ENCODE peak calls at places on chromosome 12, in seven cellular contexts. Y is NCI-H1105, I is adipocyte, Z is AG20443, Q is NCI-H774, T is NCI-H446, S is tibial nerve. E is an unnamed sample.

GRCh38 chr12:32532951-32533350 is 133.6 kb downstream of the FGD4 start:
- DNase-seq in Y (no peak), I (no peak), Z (no peak), Q (no peak), T (no peak), S (no peak), E (no peak)

GRCh38 chr12:117733292-117733805 is 235.4 kb downstream of the KSR2 start:
- DNase-seq in Y (no peak), I (no peak), Z (no peak), Q (no peak), T (no peak), S (no peak), E (no peak)

GRCh38 chr12:131589966-131590365 is 120.9 kb upstream of the SFSWAP start:
- DNase-seq in Y (no peak), I (no peak), Z (no peak), Q (no peak), T (no peak), S (no peak), E (no peak)

GRCh38 chr12:99386907-99387306 is 260.6 kb upstream of the GARIN6 start:
- DNase-seq in Y (no peak), I (peak), Z (no peak), Q (no peak), T (no peak), S (no peak), E (no peak)

GRCh38 chr12:53160673-53161072 is 19.8 kb upstream of the ZNF740 start:
- DNase-seq in Y (no peak), I (no peak), Z (no peak), Q (no peak), T (no peak), S (no peak), E (no peak)

GRCh38 chr12:26651566-26652188 is 181.3 kb downstream of the ITPR2 start:
- DNase-seq in Y (peak), I (peak), Z (peak), Q (peak), T (peak), S (no peak), E (peak)

GRCh38 chr12:108568653-108569154 is 6.3 kb downstream of the ISCU start:
- DNase-seq in Y (no peak), I (no peak), Z (no peak), Q (no peak), T (no peak), S (no peak), E (no peak)

GRCh38 chr12:12267801-12268200 is 957 bp upstream of the LRP6 start:
- DNase-seq in Y (peak), I (no peak), Z (no peak), Q (no peak), T (no peak), S (no peak), E (no peak)

GRCh38 chr12:92503977-92504966 is 198.5 kb upstream of the PLEKHG7 start:
- DNase-seq in Y (peak), I (no peak), Z (no peak), Q (peak), T (peak), S (peak), E (no peak)

GRCh38 chr12:97465012-97465345 is 2.4 kb downstream of the RMST start:
- DNase-seq in Y (peak), I (no peak), Z (no peak), Q (no peak), T (no peak), S (no peak), E (no peak)

GRCh38 chr12:85273411-85274075 is 6.5 kb upstream of the ALX1 start:
- DNase-seq in Y (no peak), I (no peak), Z (no peak), Q (no peak), T (no peak), S (no peak), E (no peak)

GRCh38 chr12:27334052-27334720 is 1.6 kb downstream of the BMAL2 start:
- DNase-seq in Y (no peak), I (no peak), Z (no peak), Q (no peak), T (no peak), S (no peak), E (no peak)

GRCh38 chr12:94032368-94032767 is 116.0 kb upstream of the PLXNC1 start:
- DNase-seq in Y (no peak), I (no peak), Z (no peak), Q (no peak), T (no peak), S (no peak), E (no peak)

GRCh38 chr12:68633614-68634558 is 23.2 kb downstream of the RAP1B start:
- DNase-seq in Y (no peak), I (no peak), Z (no peak), Q (no peak), T (no peak), S (no peak), E (no peak)

GRCh38 chr12:19382111-19382526 is 57.2 kb upstream of the AEBP2 start:
- DNase-seq in Y (no peak), I (peak), Z (peak), Q (no peak), T (no peak), S (no peak), E (peak)

GRCh38 chr12:1212529-1212928 is 221.5 kb downstream of the ERC1 start:
- DNase-seq in Y (no peak), I (no peak), Z (no peak), Q (no peak), T (no peak), S (no peak), E (no peak)

GRCh38 chr12:27290501-27291168 is 42.0 kb upstream of the BMAL2 start:
- DNase-seq in Y (peak), I (no peak), Z (no peak), Q (no peak), T (no peak), S (no peak), E (no peak)

GRCh38 chr12:26791328-26791791 is 41.6 kb downstream of the ITPR2 start:
- DNase-seq in Y (no peak), I (peak), Z (no peak), Q (no peak), T (no peak), S (no peak), E (no peak)

GRCh38 chr12:130737731-130738130 is 21.6 kb upstream of the RIMBP2 start:
- DNase-seq in Y (no peak), I (no peak), Z (no peak), Q (no peak), T (no peak), S (no peak), E (no peak)

GRCh38 chr12:127292736-127293135 is 974.2 kb upstream of the TMEM132C start:
- DNase-seq in Y (no peak), I (no peak), Z (no peak), Q (no peak), T (no peak), S (no peak), E (no peak)

GRCh38 chr12:12467701-12468218 is 94.9 kb downstream of the DUSP16 start:
- DNase-seq in Y (no peak), I (no peak), Z (no peak), Q (no peak), T (no peak), S (no peak), E (peak)

GRCh38 chr12:3164454-3165310 is 87.5 kb downstream of the TSPAN9 start:
- DNase-seq in Y (no peak), I (no peak), Z (no peak), Q (no peak), T (no peak), S (no peak), E (no peak)

GRCh38 chr12:69880566-69880965 is 55.5 kb downstream of the MYRFL start:
- DNase-seq in Y (no peak), I (peak), Z (no peak), Q (no peak), T (no peak), S (no peak), E (no peak)

GRCh38 chr12:76670776-76671175 is 93.1 kb upstream of the ZDHHC17 start:
- DNase-seq in Y (no peak), I (peak), Z (peak), Q (no peak), T (no peak), S (no peak), E (no peak)

GRCh38 chr12:108838194-108839010 is 19.0 kb downstream of the SSH1 start:
- DNase-seq in Y (no peak), I (peak), Z (peak), Q (peak), T (peak), S (peak), E (peak)

GRCh38 chr12:55996715-55997534 is at the start of gene SUOX:
- DNase-seq in Y (peak), I (peak), Z (peak), Q (peak), T (peak), S (peak), E (peak)

GRCh38 chr12:122558721-122559641 is 31.9 kb downstream of the KNTC1 start:
- DNase-seq in Y (no peak), I (no peak), Z (no peak), Q (no peak), T (no peak), S (no peak), E (no peak)

GRCh38 chr12:114913871-114914801 is 230.2 kb upstream of the TBX3 start:
- DNase-seq in Y (no peak), I (no peak), Z (peak), Q (no peak), T (no peak), S (no peak), E (no peak)

GRCh38 chr12:89800435-89800834 is 91.8 kb upstream of the ATP2B1 start:
- DNase-seq in Y (no peak), I (no peak), Z (no peak), Q (no peak), T (no peak), S (no peak), E (no peak)

GRCh38 chr12:63802012-63802608 is 22.4 kb downstream of the RXYLT1 start:
- DNase-seq in Y (peak), I (peak), Z (peak), Q (peak), T (peak), S (no peak), E (peak)

GRCh38 chr12:124506145-124506831 is 61.1 kb downstream of the NCOR2 start:
- DNase-seq in Y (no peak), I (peak), Z (peak), Q (no peak), T (peak), S (peak), E (peak)

GRCh38 chr12:106090586-106091411 is 48.0 kb downstream of the NUAK1 start:
- DNase-seq in Y (no peak), I (peak), Z (peak), Q (no peak), T (no peak), S (no peak), E (peak)

GRCh38 chr12:130087222-130087621 is 75.0 kb upstream of the FZD10 start:
- DNase-seq in Y (no peak), I (no peak), Z (no peak), Q (no peak), T (no peak), S (no peak), E (no peak)

GRCh38 chr12:78187741-78188140 is 357.0 kb downstream of the NAV3 start:
- DNase-seq in Y (no peak), I (no peak), Z (no peak), Q (no peak), T (no peak), S (no peak), E (no peak)

GRCh38 chr12:39846971-39847661 is 227.5 kb upstream of the ABCD2 start:
- DNase-seq in Y (no peak), I (peak), Z (peak), Q (no peak), T (no peak), S (no peak), E (no peak)

GRCh38 chr12:115320967-115321366 is 637.0 kb upstream of the TBX3 start:
- DNase-seq in Y (no peak), I (no peak), Z (no peak), Q (no peak), T (no peak), S (no peak), E (no peak)